ENCODE peak calls at places on chromosomes 1 and 21, in five cellular contexts. Q, R, Y, B and N are unnamed samples.

GRCh38 chr1:166340709-166341108 is 173.9 kb upstream of the FAM78B start:
- DNase-seq in Q (no peak), R (no peak), Y (no peak), B (no peak), N (no peak)

GRCh38 chr1:77126309-77126708 is 92.9 kb downstream of the PIGK start:
- DNase-seq in Q (peak; percentile 22), R (no peak), Y (no peak), B (peak; percentile 67), N (peak; percentile 23)

GRCh38 chr1:231694465-231695077 is 68.0 kb downstream of the DISC1 start:
- DNase-seq in Q (no peak), R (no peak), Y (no peak), B (no peak), N (no peak)

GRCh38 chr21:35401476-35401875 is 352.4 kb upstream of the RUNX1 start:
- DNase-seq in Q (no peak), R (no peak), Y (no peak), B (peak; percentile 90), N (no peak)

GRCh38 chr21:44299458-44300261 is at the start of gene PFKL:
- DNase-seq in Q (peak; percentile 52), R (peak; percentile 75), Y (peak; percentile 81), B (peak; percentile 36), N (peak; percentile 79)

GRCh38 chr1:117076648-117077047 is 16.5 kb downstream of the TTF2 start:
- DNase-seq in Q (no peak), R (no peak), Y (no peak), B (no peak), N (no peak)

GRCh38 chr1:179082308-179083030 is 599 bp downstream of the TOR3A start:
- DNase-seq in Q (peak; percentile 33), R (peak; percentile 39), Y (peak; percentile 51), B (no peak), N (peak; percentile 60)

GRCh38 chr1:26434161-26434752 is 2.1 kb downstream of the DHDDS start:
- DNase-seq in Q (no peak), R (no peak), Y (no peak), B (peak; percentile 27), N (no peak)

GRCh38 chr1:86156571-86157455 is at the start of gene COL24A1:
- DNase-seq in Q (no peak), R (peak; percentile 54), Y (no peak), B (peak; percentile 82), N (peak; percentile 84)

GRCh38 chr1:211557894-211558625 is 20.9 kb downstream of the SLC30A1 start:
- DNase-seq in Q (no peak), R (no peak), Y (no peak), B (peak; percentile 28), N (no peak)

GRCh38 chr1:14777516-14778506 is 179.3 kb downstream of the KAZN start:
- DNase-seq in Q (no peak), R (no peak), Y (no peak), B (peak; percentile 14), N (no peak)

GRCh38 chr1:4485398-4485797 is 169.0 kb upstream of the AJAP1 start:
- DNase-seq in Q (no peak), R (no peak), Y (no peak), B (no peak), N (no peak)

GRCh38 chr1:64961923-64962322 is 4.4 kb downstream of the JAK1 start:
- DNase-seq in Q (no peak), R (no peak), Y (no peak), B (no peak), N (peak; percentile 64)

DNA sequence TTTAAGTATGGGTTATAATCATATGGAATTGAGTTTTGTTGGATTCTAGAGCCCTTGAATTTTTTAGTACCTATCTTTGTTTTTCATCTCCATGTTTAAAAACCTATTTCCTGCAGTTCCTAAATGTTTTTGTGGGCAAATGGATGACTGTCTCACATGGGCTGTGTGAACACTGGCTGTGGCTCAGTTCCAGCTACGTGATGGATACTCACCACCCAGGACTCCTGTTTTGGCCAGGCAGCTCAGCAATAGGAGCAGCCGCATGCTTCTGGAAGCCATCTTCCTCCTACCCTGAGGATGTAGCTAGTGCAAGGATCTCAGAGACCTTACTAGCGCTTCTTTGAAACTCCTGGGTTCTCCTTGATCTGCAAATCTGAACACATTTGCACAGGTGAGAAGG is 2.8 kb downstream of the REG4 start:
- DNase-seq in Q (no peak), R (no peak), Y (no peak), B (peak; percentile 36), N (no peak)
- H3K4me3 ChIP-seq in Q (no peak overlapping the region), R (no peak overlapping the region), Y (no peak overlapping the region), B (no peak overlapping the region), N (no peak overlapping the region)

DNA sequence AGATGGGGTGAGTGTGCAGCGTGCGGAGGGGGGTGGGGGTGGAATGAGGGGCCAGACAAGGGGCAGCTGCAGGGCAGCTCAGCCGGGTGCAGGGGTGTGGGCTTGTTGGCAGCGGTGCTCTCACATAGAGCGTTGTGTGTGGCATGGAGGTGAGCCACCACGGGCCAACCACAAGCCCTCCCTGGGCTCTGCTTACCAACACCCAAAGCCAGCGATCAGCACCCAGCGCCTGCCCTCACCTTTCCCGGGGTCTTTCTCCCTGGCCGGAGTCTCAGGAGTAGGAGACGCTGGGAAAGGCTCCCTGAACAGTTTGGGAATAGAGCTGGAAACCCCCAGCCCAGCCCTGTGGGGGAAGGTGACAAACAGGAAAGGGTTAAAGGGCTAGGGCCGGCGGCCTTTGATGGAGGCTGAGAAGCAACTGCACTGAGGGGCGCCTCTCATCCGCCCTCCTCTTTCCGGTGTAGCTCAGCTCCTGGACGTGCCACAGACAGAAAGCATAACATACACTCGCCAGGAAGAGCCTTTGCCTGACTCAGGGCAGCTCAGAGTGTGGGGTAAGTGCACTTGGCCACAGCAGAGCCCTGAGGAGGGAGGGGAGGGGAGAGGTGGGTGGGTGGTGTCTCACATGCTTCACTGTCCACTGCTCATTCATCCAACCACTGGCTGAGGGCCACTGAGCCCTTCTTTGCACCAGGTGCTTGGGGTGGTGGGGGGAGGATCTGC is 577 bp downstream of the IKBKE start:
- DNase-seq in Q (peak; percentile 37), R (peak; percentile 52), Y (no peak), B (peak; percentile 89), N (no peak)
- H3K4me1 ChIP-seq in Q (peaks cover 79% of the 10 kb centered on the region), R (peaks cover 25% of the 10 kb centered on the region), Y (peaks cover 20% of the 10 kb centered on the region), B (peaks cover 22% of the 10 kb centered on the region), N (peaks cover 6% of the 10 kb centered on the region)

GRCh38 chr1:213051881-213052202 is 801 bp downstream of the RPS6KC1 start:
- DNase-seq in Q (no peak), R (no peak), Y (no peak), B (no peak), N (no peak)
- H3K4me3 ChIP-seq in Q (peak overlapping the region; percentile 89), R (peak overlapping the region; percentile 84), Y (peak overlapping the region; percentile 77), B (peak overlapping the region; percentile 88), N (peak overlapping the region; percentile 85)

DNA sequence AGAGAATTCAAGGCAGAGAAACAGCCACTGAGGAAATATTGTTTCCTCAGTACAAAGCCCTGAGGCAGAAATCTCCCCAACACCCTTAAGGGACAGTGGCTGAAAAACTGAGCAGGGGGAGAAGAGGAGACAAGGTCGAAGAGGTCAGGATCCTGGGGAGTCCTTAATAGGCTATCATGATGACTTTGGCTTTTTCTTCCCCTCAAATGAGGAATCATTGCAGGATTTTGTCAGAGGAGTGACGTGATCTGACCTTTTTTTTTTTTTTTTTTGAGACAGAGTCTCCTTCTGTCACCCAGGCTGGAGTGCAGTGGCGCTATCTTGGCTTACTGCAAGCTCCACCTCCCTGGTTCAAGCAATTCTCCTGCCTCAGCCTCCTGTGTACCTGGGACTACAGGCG is 10.2 kb downstream of the MAP7D1 start:
- DNase-seq in Q (no peak), R (no peak), Y (no peak), B (no peak), N (no peak)
- H3K4me1 ChIP-seq in Q (peaks cover 39% of the 10 kb centered on the region), R (peaks cover 25% of the 10 kb centered on the region), Y (no peaks in the 10 kb centered on the region), B (peaks cover 19% of the 10 kb centered on the region), N (peaks cover 4% of the 10 kb centered on the region)

GRCh38 chr1:157978547-157979403 is 14.7 kb upstream of the KIRREL1 start:
- DNase-seq in Q (no peak), R (no peak), Y (no peak), B (no peak), N (no peak)
- H3K4me3 ChIP-seq in Q (no peak overlapping the region), R (no peak overlapping the region), Y (no peak overlapping the region), B (no peak overlapping the region), N (no peak overlapping the region)

GRCh38 chr1:23913212-23913880 is at the start of gene CNR2:
- DNase-seq in Q (no peak), R (no peak), Y (no peak), B (no peak), N (no peak)
- H3K4me1 ChIP-seq in Q (peaks cover 24% of the 10 kb centered on the region), R (no peaks in the 10 kb centered on the region), Y (peaks cover 4% of the 10 kb centered on the region), B (no peaks in the 10 kb centered on the region), N (no peaks in the 10 kb centered on the region)

GRCh38 chr1:207302618-207303408 is 18.7 kb upstream of the CD55 start:
- DNase-seq in Q (no peak), R (no peak), Y (no peak), B (no peak), N (no peak)
- H3K4me3 ChIP-seq in Q (no peak overlapping the region), R (no peak overlapping the region), Y (no peak overlapping the region), B (no peak overlapping the region), N (no peak overlapping the region)